ENCODE peak calls at places on chromosomes 2 and 18, in six cellular contexts. B, S, U, L, I and N are unnamed samples.

GRCh38 chr18:58416704-58417683 is 211.9 kb downstream of the ALPK2 start:
- DNase-seq in I (no peak), B (no peak), L (no peak), S (peak), U (no peak), N (peak)

GRCh38 chr18:42561521-42561920 is 554.0 kb downstream of the RIT2 start:
- DNase-seq in L (no peak), B (no peak), S (no peak), I (no peak), U (no peak), N (no peak)

GRCh38 chr2:33670392-33670937 is 71.4 kb upstream of the FAM98A start:
- DNase-seq in L (no peak), B (peak), S (no peak), U (no peak), I (no peak), N (no peak)

GRCh38 chr2:176653856-176654443 is 384.7 kb downstream of the MTX2 start:
- DNase-seq in I (peak), L (peak), S (peak), U (peak), B (peak), N (peak)

GRCh38 chr2:202910687-202911086 is 786 bp downstream of the WDR12 start:
- DNase-seq in S (no peak), L (no peak), I (no peak), U (no peak), B (no peak), N (no peak)

GRCh38 chr2:63983986-63984605 is 35.1 kb downstream of the VPS54 start:
- DNase-seq in B (no peak), L (peak), U (no peak), S (peak), I (no peak), N (no peak)

GRCh38 chr2:230889911-230890601 is 25.3 kb downstream of the ITM2C start:
- DNase-seq in S (no peak), U (no peak), I (no peak), L (no peak), B (no peak), N (no peak)

GRCh38 chr2:19532797-19533196 is 174.4 kb upstream of the OSR1 start:
- DNase-seq in U (no peak), B (peak), I (no peak), L (no peak), S (peak), N (peak)

GRCh38 chr2:204274487-204274886 is 270.8 kb upstream of the PARD3B start:
- DNase-seq in I (no peak), B (no peak), S (no peak), U (no peak), L (no peak), N (no peak)

GRCh38 chr18:2893056-2893455 is 46.2 kb downstream of the EMILIN2 start:
- DNase-seq in B (no peak), U (no peak), S (no peak), I (no peak), L (no peak), N (no peak)

GRCh38 chr2:219523031-219523671 is 8.9 kb downstream of the ASIC4 start:
- DNase-seq in B (no peak), U (no peak), I (no peak), L (no peak), S (peak), N (no peak)

GRCh38 chr18:12645751-12646203 is 12.1 kb downstream of the SPIRE1 start:
- DNase-seq in B (peak), S (peak), L (no peak), U (peak), I (peak), N (peak)

GRCh38 chr18:23259701-23260661 is 124.7 kb downstream of the CABLES1 start:
- DNase-seq in U (peak), L (peak), I (peak), S (peak), B (peak), N (peak)

GRCh38 chr2:232504438-232504837 is 15.8 kb upstream of the PRSS56 start:
- DNase-seq in S (no peak), I (no peak), U (no peak), L (no peak), B (no peak), N (no peak)

GRCh38 chr2:232502901-232503791 is 15.5 kb upstream of the ECEL1 start:
- DNase-seq in S (peak), I (no peak), L (no peak), B (peak), U (peak), N (peak)

GRCh38 chr2:232501794-232502499 is 14.3 kb upstream of the ECEL1 start:
- DNase-seq in S (no peak), B (no peak), I (no peak), U (no peak), L (no peak), N (no peak)

GRCh38 chr2:232502513-232502900 is 14.9 kb upstream of the ECEL1 start:
- DNase-seq in B (no peak), L (no peak), S (no peak), I (no peak), U (no peak), N (no peak)

GRCh38 chr2:232503792-232504323 is 16.2 kb upstream of the ECEL1 start:
- DNase-seq in S (no peak), B (no peak), L (no peak), U (no peak), I (no peak), N (no peak)
- H3K4me3 ChIP-seq in S (no peak), B (no peak), L (no peak), U (peak), I (peak), N (no peak)

GRCh38 chr2:43279317-43279840 is 53.0 kb upstream of the ZFP36L2 start:
- DNase-seq in S (no peak), I (no peak), L (no peak), B (no peak), U (no peak), N (no peak)
- TF ChIP-seq CTCF in S (no peak), I (no peak), L (no peak), B (no peak), U (no peak), N (no peak)

DNA sequence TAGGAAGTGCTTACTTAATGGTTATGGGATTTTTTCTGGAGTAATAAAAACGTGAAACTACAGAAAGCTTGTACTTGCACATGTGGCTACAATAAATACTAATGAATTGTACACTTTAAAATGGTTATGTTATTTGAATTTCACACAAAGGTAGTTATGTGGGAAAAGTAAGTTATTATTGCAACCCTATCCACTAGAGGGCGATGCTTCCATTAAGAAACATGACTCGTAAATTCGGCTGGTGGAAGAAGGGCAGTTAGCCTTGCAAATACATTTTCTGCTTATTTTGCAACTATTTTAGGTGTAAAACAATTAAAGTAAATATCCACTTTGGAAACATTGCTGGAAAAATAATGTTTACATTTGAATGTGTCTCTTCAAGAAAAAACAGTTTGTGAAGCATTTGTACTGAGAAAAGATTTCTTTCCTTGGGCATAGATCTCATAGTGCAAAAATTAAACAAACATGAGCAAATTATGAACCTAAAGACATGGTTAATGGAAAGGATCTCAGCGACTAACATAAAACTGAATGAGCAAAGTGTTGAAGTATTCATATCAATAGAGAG is 68.1 kb upstream of the CSRNP3 start:
- DNase-seq in S (peak), I (no peak), L (peak), U (no peak), B (peak), N (peak)
- H3K4me3 ChIP-seq in S (no peak), I (no peak), L (no peak), U (no peak), B (no peak), N (no peak)

GRCh38 chr18:5879479-5879882 is 15.8 kb downstream of the TMEM200C start:
- DNase-seq in B (peak), S (peak), L (no peak), U (no peak), I (no peak), N (peak)
- TF ChIP-seq CTCF in B (peak), S (peak), L (peak), U (no peak), I (peak), N (peak)

GRCh38 chr2:215392164-215392563 is 43.7 kb downstream of the FN1 start:
- DNase-seq in I (no peak), U (no peak), L (no peak), B (no peak), S (no peak), N (no peak)
- H3K4me3 ChIP-seq in I (no peak), U (no peak), L (no peak), B (no peak), S (no peak), N (no peak)

DNA sequence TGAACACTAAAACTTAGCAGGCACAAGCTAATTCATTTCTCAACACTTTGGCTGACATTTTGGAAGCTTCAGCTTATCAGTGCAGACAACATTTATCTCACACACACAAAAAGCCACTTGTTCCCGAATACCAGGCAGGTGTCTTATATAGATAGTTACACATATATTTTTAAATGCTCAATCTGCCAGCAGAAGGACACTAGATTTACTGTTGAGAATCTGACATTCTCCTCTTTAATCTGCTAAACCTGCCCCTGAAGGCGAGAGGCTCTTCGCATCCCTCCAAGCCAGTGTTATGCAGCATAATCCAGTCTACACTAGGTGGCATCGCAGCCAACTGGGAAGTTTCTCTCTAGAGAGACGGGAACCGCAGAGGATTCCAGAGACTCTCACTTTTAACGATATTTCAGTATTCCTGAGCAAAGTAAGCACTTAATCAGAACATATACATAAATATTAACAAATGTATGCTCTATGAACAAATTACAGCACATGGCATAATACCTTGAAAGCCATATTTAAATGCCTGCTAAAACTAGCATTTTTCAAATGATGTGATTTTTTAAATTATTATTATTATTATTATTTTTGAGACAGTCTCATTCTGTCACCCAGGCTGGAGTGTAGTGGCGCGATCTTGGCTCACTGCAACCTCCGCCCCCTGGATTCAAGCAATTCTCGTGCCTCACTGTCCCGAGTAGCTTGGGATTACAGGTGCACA is 90.2 kb upstream of the SCG2 start:
- DNase-seq in U (peak), S (peak), I (no peak), B (peak), L (no peak), N (peak)
- TF ChIP-seq CTCF in U (no peak), S (peak), I (peak), B (peak), L (peak), N (peak)

GRCh38 chr2:11133238-11133935 is 21.9 kb upstream of the SLC66A3 start:
- DNase-seq in I (peak), U (no peak), L (no peak), B (no peak), S (no peak), N (no peak)

GRCh38 chr2:11133936-11134320 is 21.3 kb upstream of the SLC66A3 start:
- DNase-seq in B (no peak), I (no peak), S (no peak), U (no peak), L (no peak), N (no peak)

GRCh38 chr2:11131166-11131920 is 23.9 kb upstream of the SLC66A3 start:
- DNase-seq in I (peak), U (no peak), B (no peak), L (no peak), S (no peak), N (no peak)

GRCh38 chr2:11134349-11134748 is 20.9 kb upstream of the SLC66A3 start:
- DNase-seq in I (peak), U (no peak), S (no peak), L (no peak), B (no peak), N (no peak)

GRCh38 chr2:11132036-11132671 is 23.1 kb upstream of the SLC66A3 start:
- DNase-seq in B (no peak), U (no peak), S (no peak), I (peak), L (no peak), N (no peak)
- H3K4me3 ChIP-seq in B (no peak), U (peak), S (no peak), I (peak), L (no peak), N (no peak)

GRCh38 chr2:45889053-45889452 is 237.6 kb downstream of the PRKCE start:
- DNase-seq in U (no peak), I (no peak), B (no peak), L (peak), S (peak), N (peak)
- TF ChIP-seq CTCF in U (no peak), I (peak), B (peak), L (no peak), S (peak), N (peak)